ENCODE peak calls at places on chromosomes 11 and 22, in seven cellular contexts. O, P, C, R, J, N and U are unnamed samples.

GRCh38 chr11:84291996-84292395 is 1005.8 kb upstream of the CCDC90B start:
- DNase-seq in J (no peak), R (no peak), P (no peak), N (no peak), O (no peak), C (no peak), U (no peak)

GRCh38 chr11:10323793-10324170 is 18.9 kb downstream of the ADM start:
- DNase-seq in R (no peak), P (no peak), N (no peak), J (no peak), C (no peak), O (no peak), U (no peak)

GRCh38 chr22:28514314-28514713 is 165.3 kb downstream of the TTC28 start:
- DNase-seq in N (no peak), R (no peak), P (no peak), O (no peak), C (no peak), J (no peak), U (no peak)

GRCh38 chr22:38239101-38239761 is 33.6 kb downstream of the TMEM184B start:
- DNase-seq in C (no peak), P (no peak), N (no peak), O (no peak), R (no peak), J (no peak), U (no peak)

GRCh38 chr22:37337204-37337943 is 55.1 kb downstream of the CYTH4 start:
- DNase-seq in O (no peak), P (no peak), J (no peak), R (no peak), N (no peak), C (no peak), U (no peak)

GRCh38 chr11:20489948-20490347 is 102.4 kb downstream of the PRMT3 start:
- DNase-seq in J (no peak), P (no peak), C (no peak), N (no peak), R (no peak), O (peak), U (no peak)

GRCh38 chr11:17014774-17015638 is 792 bp upstream of the PLEKHA7 start:
- DNase-seq in N (peak), P (peak), C (peak), O (no peak), R (no peak), J (peak), U (peak)

GRCh38 chr11:87421422-87421821 is 383.7 kb downstream of the TMEM135 start:
- DNase-seq in O (peak), P (peak), N (peak), C (peak), R (peak), J (peak), U (peak)

GRCh38 chr11:77080643-77081210 is 14.0 kb downstream of the CAPN5 start:
- DNase-seq in P (no peak), C (no peak), N (no peak), J (no peak), R (no peak), O (no peak), U (no peak)

GRCh38 chr11:7165911-7166310 is 77.1 kb downstream of the RBMXL2 start:
- DNase-seq in O (no peak), J (no peak), N (no peak), C (peak), P (no peak), R (no peak), U (no peak)

GRCh38 chr11:95016133-95016532 is 8.9 kb upstream of the KDM4E start:
- DNase-seq in C (no peak), J (no peak), N (no peak), O (no peak), P (no peak), R (no peak), U (no peak)

GRCh38 chr11:119187123-119187892 is 2.0 kb downstream of the NHERF4 start:
- DNase-seq in P (no peak), J (no peak), R (no peak), C (peak), N (peak), O (no peak), U (no peak)

GRCh38 chr11:133928628-133929059 is 28.1 kb downstream of the IGSF9B start:
- DNase-seq in P (no peak), N (no peak), O (no peak), R (no peak), C (peak), J (no peak), U (no peak)

GRCh38 chr11:57873196-57873911 is 111.8 kb downstream of the CTNND1 start:
- DNase-seq in O (no peak), C (no peak), P (no peak), J (no peak), N (no peak), R (no peak), U (no peak)

GRCh38 chr11:67629386-67630229 is at the start of gene NUDT8:
- DNase-seq in C (peak), J (peak), R (no peak), P (peak), N (peak), O (peak), U (peak)

GRCh38 chr11:67630943-67631331 is 1.2 kb upstream of the NUDT8 start:
- DNase-seq in P (no peak), C (no peak), J (no peak), O (no peak), R (no peak), N (no peak), U (no peak)

GRCh38 chr11:67631853-67632174 is 2.1 kb upstream of the NUDT8 start:
- DNase-seq in J (no peak), R (no peak), P (no peak), O (no peak), N (no peak), C (no peak), U (no peak)

GRCh38 chr11:67631427-67631826 is 1.7 kb upstream of the NUDT8 start:
- DNase-seq in O (no peak), N (no peak), J (no peak), P (no peak), C (no peak), R (no peak), U (no peak)

DNA sequence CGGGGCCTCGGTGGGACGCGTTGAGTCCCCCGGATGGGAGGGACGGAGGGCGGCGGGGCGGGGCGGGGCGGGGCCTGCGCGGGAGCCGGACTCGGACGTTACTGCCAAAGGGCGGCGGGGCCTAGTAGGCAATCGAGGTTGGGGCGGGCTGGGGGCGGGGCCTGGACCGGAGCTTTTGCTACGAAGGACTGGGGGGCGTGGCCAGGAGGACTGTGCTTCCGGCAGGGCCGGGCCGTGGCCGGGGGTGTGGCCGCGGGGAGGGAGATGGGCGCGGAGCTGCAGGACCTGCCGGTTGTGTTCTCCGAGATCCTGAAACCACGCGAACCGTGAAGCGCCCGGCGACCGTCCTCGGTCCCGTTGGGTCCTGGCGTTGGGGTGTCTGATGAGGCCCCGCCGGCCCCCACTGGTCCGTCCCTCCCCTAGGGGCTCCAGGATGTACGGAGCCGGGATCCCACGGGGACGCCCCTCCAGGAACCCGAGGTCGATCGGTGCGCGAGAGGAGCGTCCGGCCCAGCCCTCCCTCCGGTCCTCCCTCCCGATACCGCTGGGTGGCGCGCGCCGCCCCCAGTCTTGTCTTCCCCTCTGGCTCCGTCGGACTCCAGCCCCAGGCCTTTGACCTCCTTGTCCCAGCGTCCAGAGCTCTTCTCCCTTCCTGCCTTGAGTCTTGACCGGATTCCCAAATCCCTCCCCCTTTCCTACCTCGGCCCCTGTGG is 649 bp upstream of the NUDT8 start:
- DNase-seq in P (peak), J (peak), O (peak), C (peak), R (peak), N (peak), U (peak)
- TF ChIP-seq POLR2AphosphoS5 in P (peak), J (peak), O (peak), C (peak), R (peak), N (peak), U (peak)

DNA sequence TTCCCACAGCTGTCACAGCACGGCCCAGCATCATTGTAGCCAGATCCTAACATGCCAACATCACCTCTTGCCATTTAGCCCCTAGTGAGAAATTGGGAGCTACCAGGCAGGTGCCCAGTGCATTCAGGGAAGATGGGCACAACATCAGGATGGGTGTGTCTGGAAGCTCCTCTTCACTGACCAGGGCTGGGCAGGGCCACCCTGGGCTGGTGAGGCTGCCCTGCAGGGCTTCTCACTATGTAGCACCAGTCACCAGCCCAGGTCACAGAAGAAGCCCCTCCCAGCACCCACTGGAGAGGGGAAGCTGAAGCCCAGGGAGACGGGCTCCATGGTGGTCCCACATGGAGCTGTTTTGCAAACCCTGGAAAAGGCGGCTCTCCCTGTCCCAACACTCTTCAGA is 13.9 kb downstream of the ZNF74 start:
- DNase-seq in P (no peak), N (no peak), J (no peak), R (no peak), C (no peak), O (no peak), U (no peak)
- TF ChIP-seq SIN3A in P (no peak), N (no peak), J (no peak), R (no peak), C (no peak), O (no peak), U (no peak)

DNA sequence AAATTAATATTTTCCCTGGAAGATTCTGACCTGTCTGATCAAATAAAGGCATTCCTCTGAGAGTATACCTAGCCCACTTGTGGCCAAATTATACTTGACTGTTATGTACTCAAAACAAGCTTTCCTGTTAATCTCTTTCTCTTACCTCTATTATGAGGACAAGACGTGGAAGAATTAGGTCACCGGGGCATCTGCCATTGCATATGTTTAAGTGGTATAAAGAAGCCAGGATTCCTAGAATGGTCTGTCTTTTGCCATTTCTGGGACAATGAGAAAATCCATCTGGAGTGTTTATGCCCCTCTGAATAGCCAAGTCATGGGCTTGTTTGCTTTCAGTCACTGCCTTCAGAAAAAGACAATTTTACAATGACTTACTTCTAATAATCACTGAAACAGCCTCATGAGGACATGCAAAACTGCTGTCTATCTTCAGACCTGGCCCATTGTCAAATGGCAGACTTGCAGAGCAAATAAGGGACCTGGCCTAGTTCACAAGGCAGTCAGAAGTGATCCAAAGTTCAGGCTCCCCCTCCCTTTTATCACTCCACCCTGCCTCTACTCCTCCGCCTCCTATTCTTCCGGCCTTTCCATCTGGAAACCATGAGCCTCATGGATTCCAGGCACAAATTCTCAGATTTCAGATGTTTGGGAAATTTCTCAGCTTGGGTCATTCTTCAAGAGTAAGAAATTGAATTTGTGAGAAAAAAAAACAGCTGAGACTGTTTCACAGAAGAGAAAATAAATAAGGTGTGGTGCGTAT is 128.1 kb upstream of the LDLRAD3 start:
- DNase-seq in P (no peak), J (no peak), O (no peak), R (no peak), C (no peak), N (no peak), U (no peak)
- TF ChIP-seq POLR2AphosphoS5 in P (no peak), J (no peak), O (no peak), R (no peak), C (no peak), N (no peak), U (no peak)

GRCh38 chr11:284081-285020 is 4.6 kb upstream of the PGGHG start:
- DNase-seq in J (peak), N (no peak), C (peak), O (no peak), P (no peak), R (no peak), U (no peak)

GRCh38 chr11:283405-284080 is 5.3 kb downstream of the NLRP6 start:
- DNase-seq in J (peak), R (no peak), C (no peak), P (no peak), O (no peak), N (no peak), U (no peak)

GRCh38 chr11:281486-282161 is 3.4 kb downstream of the NLRP6 start:
- DNase-seq in R (no peak), N (no peak), J (peak), C (peak), O (no peak), P (no peak), U (no peak)

GRCh38 chr11:282171-282570 is 4.0 kb downstream of the NLRP6 start:
- DNase-seq in J (peak), R (no peak), C (peak), O (no peak), N (no peak), P (no peak), U (no peak)

GRCh38 chr11:282630-283360 is 4.6 kb downstream of the NLRP6 start:
- DNase-seq in J (peak), C (peak), N (no peak), R (no peak), O (no peak), P (no peak), U (no peak)
- TF ChIP-seq SIN3A in J (no peak), C (no peak), N (no peak), R (no peak), O (no peak), P (no peak), U (no peak)

GRCh38 chr11:12006552-12007229 is 1.7 kb downstream of the DKK3 start:
- DNase-seq in C (no peak), J (no peak), P (no peak), O (no peak), N (no peak), R (no peak), U (no peak)

GRCh38 chr11:12009617-12010321 is 1.3 kb upstream of the DKK3 start:
- DNase-seq in N (no peak), C (no peak), O (no peak), R (no peak), J (no peak), P (no peak), U (no peak)

GRCh38 chr11:12007769-12008737 is at the start of gene DKK3:
- DNase-seq in O (no peak), P (no peak), N (no peak), R (no peak), C (peak), J (peak), U (no peak)

GRCh38 chr11:12007230-12007593 is 1.2 kb downstream of the DKK3 start:
- DNase-seq in N (no peak), J (no peak), R (no peak), P (no peak), C (no peak), O (no peak), U (no peak)

DNA sequence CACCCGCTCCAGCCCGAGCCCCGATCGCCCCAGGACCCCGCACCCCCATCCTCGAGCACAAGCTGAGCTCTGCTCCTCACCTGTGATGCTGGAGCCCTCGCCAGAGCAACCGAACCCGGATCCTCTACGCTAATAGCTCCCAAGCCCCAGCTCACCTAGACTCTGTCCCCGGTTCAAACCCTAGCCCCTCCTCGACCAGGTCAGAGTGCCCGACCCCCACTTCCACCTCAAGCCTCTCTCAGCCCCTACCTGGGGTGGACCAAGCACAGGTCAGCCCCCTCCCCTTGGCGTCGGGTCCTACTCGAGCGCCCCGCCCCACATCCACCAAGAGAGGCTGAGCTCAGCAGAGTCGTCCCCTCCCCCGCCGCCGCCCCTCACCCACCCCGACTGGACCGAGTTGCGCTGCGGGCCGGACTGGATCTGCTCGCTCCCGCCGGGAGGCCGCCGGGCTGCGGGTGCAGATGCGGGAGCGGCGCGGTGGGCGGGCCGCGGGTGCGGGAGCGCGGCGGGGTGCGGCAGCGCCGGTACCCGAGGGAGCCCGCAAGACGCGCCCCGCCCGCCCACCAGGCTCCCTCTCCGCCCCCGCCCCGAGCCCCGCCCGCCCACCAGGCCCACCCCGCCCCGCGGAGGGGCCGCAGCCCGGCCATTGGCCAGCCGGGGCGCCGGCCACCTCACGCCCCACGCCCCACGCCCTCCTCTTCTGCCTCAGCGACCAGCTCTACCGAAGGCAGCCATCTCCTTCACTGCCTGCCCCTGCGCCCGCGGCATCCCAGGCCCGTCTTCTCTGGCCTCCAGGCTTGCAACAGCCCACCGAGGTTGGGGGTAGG is 577 bp upstream of the DKK3 start:
- DNase-seq in R (no peak), O (no peak), J (peak), P (no peak), C (peak), N (peak), U (no peak)
- TF ChIP-seq POLR2AphosphoS5 in R (no peak), O (no peak), J (peak), P (no peak), C (peak), N (no peak), U (no peak)

GRCh38 chr11:117528061-117528780 is 200.6 kb downstream of the CEP164 start:
- DNase-seq in N (no peak), C (peak), J (no peak), R (no peak), O (no peak), P (no peak), U (no peak)
- TF ChIP-seq SIN3A in N (no peak), C (no peak), J (no peak), R (no peak), O (no peak), P (no peak), U (no peak)

GRCh38 chr22:45804319-45804985 is 132.8 kb downstream of the ATXN10 start:
- DNase-seq in J (no peak), R (no peak), N (no peak), O (no peak), C (no peak), P (no peak), U (no peak)
- TF ChIP-seq POLR2AphosphoS5 in J (no peak), R (no peak), N (no peak), O (no peak), C (no peak), P (no peak), U (no peak)